ENCODE peak calls at places on chromosomes 7 and 10, in ten cellular contexts. V is GM23338; E is CD4-positive, CD25-positive, alpha-beta regulatory T cell; T is CD8-positive, alpha-beta T cell; W is AG09309; Z is PC-9; U is neuronal stem cell; N is fibroblast of villous mesenchyme; Q is Panc1; L is NB4. M is an unnamed sample.

GRCh38 chr7:17937506-17938115 is 2.7 kb downstream of the SNX13 start:
- DNase-seq in V (no peak), E (no peak), T (no peak), W (no peak), Z (peak), U (no peak), N (no peak), Q (no peak), L (no peak), M (no peak)

GRCh38 chr7:18583305-18583704 is 87.8 kb downstream of the HDAC9 start:
- DNase-seq in V (no peak), E (no peak), T (no peak), W (no peak), Z (no peak), U (no peak), N (peak), Q (no peak), L (no peak), M (no peak)

GRCh38 chr7:79877874-79878465 is 256.7 kb upstream of the GNAI1 start:
- DNase-seq in V (no peak), E (no peak), T (no peak), W (no peak), Z (no peak), U (no peak), N (no peak), Q (no peak), L (no peak), M (no peak)

GRCh38 chr10:514137-514671 is 175.3 kb downstream of the DIP2C start:
- DNase-seq in V (no peak), E (no peak), T (no peak), W (no peak), Z (no peak), U (no peak), N (no peak), Q (no peak), L (no peak), M (no peak)

GRCh38 chr10:31599626-31600504 is 280.8 kb downstream of the ZEB1 start:
- DNase-seq in V (no peak), E (no peak), T (no peak), W (no peak), Z (no peak), U (no peak), N (no peak), Q (no peak), L (peak), M (no peak)

GRCh38 chr10:124020871-124021823 is 72.3 kb downstream of the CHST15 start:
- DNase-seq in V (peak), E (no peak), T (no peak), W (no peak), Z (no peak), U (no peak), N (no peak), Q (no peak), L (peak), M (no peak)

GRCh38 chr10:48412933-48413332 is 106.5 kb downstream of the MAPK8 start:
- DNase-seq in V (no peak), E (no peak), T (no peak), W (no peak), Z (no peak), U (no peak), N (no peak), Q (no peak), L (no peak), M (no peak)

GRCh38 chr7:159040146-159040545 is 104.5 kb downstream of the VIPR2 start:
- DNase-seq in V (no peak), E (no peak), T (no peak), W (no peak), Z (no peak), U (no peak), N (no peak), Q (no peak), L (no peak), M (no peak)

GRCh38 chr7:81990395-81990794 is 220.5 kb upstream of the HGF start:
- DNase-seq in V (no peak), E (no peak), T (no peak), W (peak), Z (no peak), U (no peak), N (peak), Q (peak), L (peak), M (no peak)

GRCh38 chr10:100993986-100994708 is 5.5 kb upstream of the LZTS2 start:
- DNase-seq in V (peak), E (no peak), T (no peak), W (no peak), Z (no peak), U (no peak), N (peak), Q (no peak), L (no peak), M (no peak)

GRCh38 chr7:4849390-4849789 is 12.4 kb downstream of the PAPOLB start:
- DNase-seq in V (peak), E (no peak), T (no peak), W (no peak), Z (no peak), U (no peak), N (peak), Q (peak), L (peak), M (no peak)

GRCh38 chr10:67606572-67606971 is 89.4 kb downstream of the CTNNA3 start:
- DNase-seq in V (peak), E (no peak), T (no peak), W (peak), Z (no peak), U (no peak), N (peak), Q (peak), L (no peak), M (peak)

GRCh38 chr7:47721670-47722069 is 139.8 kb upstream of the TNS3 start:
- DNase-seq in V (peak), E (no peak), T (no peak), W (no peak), Z (no peak), U (no peak), N (no peak), Q (no peak), L (no peak), M (no peak)

GRCh38 chr7:30829476-30829875 is 58.3 kb downstream of the MINDY4 start:
- DNase-seq in V (no peak), E (no peak), T (no peak), W (no peak), Z (no peak), U (no peak), N (no peak), Q (no peak), L (no peak), M (no peak)

GRCh38 chr10:938954-939678 is 7.6 kb upstream of the LARP4B start:
- DNase-seq in V (no peak), E (no peak), T (peak), W (no peak), Z (no peak), U (no peak), N (no peak), Q (no peak), L (no peak), M (no peak)

GRCh38 chr10:125062244-125063208 is 97.8 kb downstream of the CTBP2 start:
- DNase-seq in V (no peak), E (no peak), T (no peak), W (no peak), Z (no peak), U (no peak), N (peak), Q (no peak), L (no peak), M (no peak)

GRCh38 chr7:24419070-24419469 is 135.1 kb downstream of the NPY start:
- DNase-seq in V (peak), E (no peak), T (no peak), W (no peak), Z (no peak), U (no peak), N (no peak), Q (no peak), L (no peak), M (no peak)

GRCh38 chr7:4873071-4873944 is 10.2 kb downstream of the RADIL start:
- DNase-seq in V (no peak), E (no peak), T (no peak), W (no peak), Z (no peak), U (no peak), N (no peak), Q (no peak), L (no peak), M (no peak)

GRCh38 chr7:22356855-22357310 is at the start of gene RAPGEF5:
- DNase-seq in V (peak), E (no peak), T (no peak), W (no peak), Z (no peak), U (peak), N (no peak), Q (no peak), L (no peak), M (no peak)

GRCh38 chr10:129780158-129780557 is 183.9 kb downstream of the EBF3 start:
- DNase-seq in V (no peak), E (no peak), T (no peak), W (no peak), Z (no peak), U (no peak), N (no peak), Q (no peak), L (no peak), M (no peak)

GRCh38 chr7:68038621-68039314 is 1042.1 kb downstream of the TYW1 start:
- DNase-seq in V (no peak), E (no peak), T (no peak), W (no peak), Z (peak), U (no peak), N (peak), Q (peak), L (no peak), M (no peak)

GRCh38 chr7:38463277-38464224 is 167.6 kb downstream of the AMPH start:
- DNase-seq in V (no peak), E (no peak), T (peak), W (peak), Z (no peak), U (no peak), N (peak), Q (no peak), L (peak), M (peak)

GRCh38 chr7:92461027-92462003 is 14.0 kb downstream of the GATAD1 start:
- DNase-seq in V (peak), E (no peak), T (peak), W (no peak), Z (no peak), U (peak), N (peak), Q (peak), L (peak), M (no peak)

GRCh38 chr7:40412323-40412722 is 277.5 kb downstream of the SUGCT start:
- DNase-seq in V (no peak), E (no peak), T (no peak), W (no peak), Z (no peak), U (no peak), N (no peak), Q (no peak), L (no peak), M (no peak)

GRCh38 chr7:137169282-137169698 is 174.2 kb downstream of the PTN start:
- DNase-seq in V (peak), E (no peak), T (no peak), W (peak), Z (no peak), U (peak), N (peak), Q (peak), L (peak), M (peak)

GRCh38 chr10:4138146-4138721 is 353.2 kb upstream of the KLF6 start:
- DNase-seq in V (no peak), E (no peak), T (no peak), W (no peak), Z (no peak), U (no peak), N (no peak), Q (no peak), L (no peak), M (no peak)

GRCh38 chr7:24214670-24215069 is 69.3 kb upstream of the NPY start:
- DNase-seq in V (no peak), E (no peak), T (no peak), W (no peak), Z (no peak), U (no peak), N (no peak), Q (no peak), L (no peak), M (no peak)

GRCh38 chr10:112783653-112784426 is 166.2 kb upstream of the TCF7L2 start:
- DNase-seq in V (no peak), E (no peak), T (no peak), W (no peak), Z (no peak), U (no peak), N (no peak), Q (no peak), L (no peak), M (no peak)

GRCh38 chr7:130667593-130668257 is 823 bp downstream of the COPG2 start:
- DNase-seq in V (peak), E (no peak), T (no peak), W (no peak), Z (no peak), U (no peak), N (peak), Q (no peak), L (no peak), M (no peak)

GRCh38 chr7:112529486-112529885 is 48.7 kb downstream of the LSMEM1 start:
- DNase-seq in V (no peak), E (no peak), T (no peak), W (no peak), Z (no peak), U (no peak), N (no peak), Q (no peak), L (no peak), M (no peak)

GRCh38 chr7:112533591-112533990 is 52.8 kb downstream of the LSMEM1 start:
- DNase-seq in V (no peak), E (no peak), T (no peak), W (no peak), Z (no peak), U (no peak), N (no peak), Q (no peak), L (no peak), M (no peak)

GRCh38 chr7:112531675-112532074 is 50.9 kb downstream of the LSMEM1 start:
- DNase-seq in V (no peak), E (no peak), T (no peak), W (no peak), Z (no peak), U (no peak), N (no peak), Q (no peak), L (no peak), M (no peak)
- H3K4me3 ChIP-seq in V (no peak), E (no peak), T (no peak), W (no peak), Z (no peak), U (no peak), N (no peak), Q (no peak), L (no peak), M (no peak)

GRCh38 chr7:44046321-44047061 is 2.0 kb downstream of the DBNL start:
- DNase-seq in V (no peak), E (no peak), T (peak), W (no peak), Z (peak), U (no peak), N (no peak), Q (no peak), L (peak), M (no peak)
- H3K4me3 ChIP-seq in V (no peak), E (peak), T (peak), W (no peak), Z (no peak), U (no peak), N (no peak), Q (peak), L (peak), M (peak)

GRCh38 chr7:116583653-116584052 is 58.8 kb downstream of the CAV1 start:
- DNase-seq in V (no peak), E (no peak), T (no peak), W (no peak), Z (no peak), U (no peak), N (peak), Q (no peak), L (peak), M (no peak)
- H3K4me3 ChIP-seq in V (no peak), E (no peak), T (no peak), W (no peak), Z (no peak), U (no peak), N (no peak), Q (no peak), L (no peak), M (no peak)

DNA sequence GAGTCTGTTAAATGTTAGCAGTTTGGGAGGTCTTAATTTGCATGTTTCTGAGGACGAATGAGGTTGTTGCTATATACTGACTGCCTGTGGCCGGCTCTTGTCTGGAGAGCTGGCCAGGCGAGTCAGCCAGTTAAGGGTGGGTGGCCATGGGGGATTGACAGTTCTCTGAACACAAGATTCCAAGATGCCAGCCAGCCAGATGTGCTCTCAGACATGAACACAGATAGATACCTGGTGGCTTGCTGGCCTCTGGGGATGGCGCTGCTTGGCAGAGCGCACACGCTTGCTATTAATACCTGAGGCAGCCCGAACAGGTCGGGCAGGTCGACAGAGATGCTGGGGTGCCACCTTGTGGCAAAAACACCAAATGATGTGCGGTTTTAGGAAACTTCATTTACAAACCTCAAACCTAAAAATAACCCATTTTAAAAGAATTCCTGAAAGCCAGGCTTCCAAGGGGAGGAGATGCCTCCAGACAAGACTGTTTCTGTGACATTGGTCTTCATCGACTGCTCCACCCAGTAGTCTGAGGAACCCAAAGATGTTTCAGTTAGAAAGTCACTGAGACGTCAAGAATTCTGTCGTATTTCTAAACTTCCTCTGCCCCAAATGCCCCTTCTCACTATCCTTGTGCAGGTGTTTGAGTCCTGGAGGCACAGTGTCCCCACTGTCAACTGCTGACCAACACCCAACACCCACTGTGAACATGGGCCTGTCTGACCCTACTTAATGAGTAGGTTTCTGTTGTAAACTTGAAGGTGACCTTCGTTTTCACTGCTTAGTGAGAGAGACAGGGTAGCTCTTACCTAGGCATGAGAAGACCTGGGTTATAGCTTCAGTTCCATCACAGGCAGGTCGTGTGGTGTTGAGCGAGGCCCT is 123.4 kb downstream of the NT5C2 start:
- DNase-seq in V (peak), E (peak), T (peak), W (peak), Z (peak), U (peak), N (peak), Q (no peak), L (peak), M (no peak)
- H3K4me3 ChIP-seq in V (no peak), E (no peak), T (no peak), W (no peak), Z (no peak), U (no peak), N (no peak), Q (no peak), L (no peak), M (no peak)

DNA sequence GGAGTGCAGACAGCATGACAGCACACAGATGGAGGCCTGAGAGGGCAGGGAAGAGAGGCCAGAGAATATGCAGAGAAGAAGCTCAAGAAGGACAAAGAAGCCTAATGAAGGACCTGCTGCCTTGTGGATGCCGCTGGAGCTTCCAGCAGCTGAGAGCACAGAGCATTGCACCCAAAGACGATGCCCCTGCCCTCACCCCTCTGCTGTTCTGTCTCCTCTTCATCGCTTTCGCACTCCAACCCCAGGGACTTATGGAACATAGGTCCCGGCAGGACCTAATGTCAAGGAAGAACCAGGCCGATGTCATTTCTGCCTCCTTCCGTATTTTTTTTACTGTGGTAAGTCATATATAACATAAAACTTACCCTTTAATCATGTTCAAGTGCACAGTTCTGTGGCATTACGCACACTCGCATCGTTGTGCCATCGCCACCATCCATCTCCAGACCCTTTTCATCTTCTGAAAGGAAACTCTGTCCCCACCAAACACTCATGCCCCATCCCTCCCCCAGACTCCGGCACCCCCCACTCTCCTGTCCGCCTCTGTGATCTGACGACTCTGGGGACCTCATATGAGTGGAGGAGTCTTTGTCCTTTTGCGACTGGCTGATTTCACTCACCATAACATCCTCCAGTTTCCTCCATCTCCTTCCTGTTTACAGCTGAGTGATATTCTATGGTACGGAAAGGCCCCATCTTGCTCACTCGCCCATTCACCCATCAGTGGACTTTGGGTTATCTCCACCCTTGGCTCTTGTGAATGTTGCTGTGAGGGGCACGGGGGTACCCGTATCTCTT is 12.1 kb upstream of the INSIG1 start:
- DNase-seq in V (no peak), E (no peak), T (no peak), W (no peak), Z (no peak), U (no peak), N (no peak), Q (no peak), L (no peak), M (no peak)
- H3K4me3 ChIP-seq in V (no peak), E (no peak), T (no peak), W (no peak), Z (no peak), U (no peak), N (no peak), Q (no peak), L (no peak), M (no peak)

DNA sequence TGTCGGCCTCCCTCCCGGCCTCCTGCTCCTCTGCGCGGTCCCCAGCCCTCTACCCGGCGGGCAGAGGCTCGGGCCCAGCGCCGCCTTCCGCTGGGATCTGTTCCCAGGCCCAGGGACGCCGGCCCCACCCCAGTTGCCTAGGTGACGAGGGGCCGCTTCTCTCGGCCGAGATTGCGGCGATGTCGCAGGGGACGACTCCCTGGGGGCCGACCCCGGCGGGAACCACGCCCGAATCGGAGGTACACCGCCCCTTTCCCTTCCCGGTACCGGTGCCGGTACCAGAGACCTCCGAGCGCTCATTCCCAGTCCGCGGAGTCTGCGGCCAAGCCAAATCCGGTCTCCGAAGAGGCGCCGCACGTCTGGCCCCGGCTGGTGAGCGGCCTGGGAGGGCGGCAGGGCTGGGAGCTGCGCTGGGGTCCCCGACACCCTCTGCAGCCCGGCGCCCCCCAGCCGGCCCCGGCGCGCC is at the start of gene CABCOCO1:
- DNase-seq in V (peak), E (no peak), T (no peak), W (no peak), Z (no peak), U (peak), N (peak), Q (no peak), L (no peak), M (no peak)
- H3K4me3 ChIP-seq in V (peak), E (no peak), T (no peak), W (peak), Z (no peak), U (peak), N (peak), Q (peak), L (no peak), M (peak)

GRCh38 chr10:44382131-44382858 is 2.6 kb downstream of the CXCL12 start:
- DNase-seq in V (peak), E (no peak), T (no peak), W (no peak), Z (no peak), U (no peak), N (no peak), Q (no peak), L (no peak), M (no peak)
- H3K4me3 ChIP-seq in V (peak), E (no peak), T (no peak), W (peak), Z (no peak), U (no peak), N (no peak), Q (no peak), L (no peak), M (peak)

M was measured in AG04450.